ENCODE peak calls at places on chromosomes 1 and 21, in four cellular contexts. X is A549; H is ovary; L is CD8-positive, alpha-beta memory T cell. D is an unnamed sample.
A peak's percentile ranks its signal among the peaks of the same experiment; 100 is the strongest.

GRCh38 chr1:12244078-12244477 is 14.2 kb downstream of the VPS13D start:
- DNase-seq in L (no peak), H (no peak), X (peak; percentile 26), D (no peak)

GRCh38 chr21:34574984-34575529 is 39.9 kb downstream of the RCAN1 start:
- DNase-seq in H (no peak), X (no peak), L (no peak), D (no peak)

GRCh38 chr21:46153259-46154154 is 1.9 kb downstream of the FTCD start:
- DNase-seq in H (peak; percentile 72), L (peak; percentile 32), X (peak; percentile 43), D (peak; percentile 68)

GRCh38 chr1:175015243-175015642 is 8.0 kb downstream of the MRPS14 start:
- DNase-seq in H (no peak), X (no peak), L (no peak), D (no peak)

GRCh38 chr21:45109831-45110492 is 35.6 kb downstream of the ADARB1 start:
- DNase-seq in L (peak; percentile 43), X (no peak), H (no peak), D (no peak)

GRCh38 chr1:232306269-232306911 is 323.5 kb downstream of the SIPA1L2 start:
- DNase-seq in L (no peak), X (no peak), H (peak; percentile 22), D (no peak)

GRCh38 chr21:37082856-37083611 is 10.0 kb downstream of the TTC3 start:
- DNase-seq in X (no peak), L (no peak), H (no peak), D (no peak)

GRCh38 chr1:64917328-64917861 is 49.0 kb downstream of the JAK1 start:
- DNase-seq in H (peak; percentile 65), L (no peak), X (peak; percentile 73), D (peak; percentile 28)

GRCh38 chr1:7783178-7783711 is 846 bp upstream of the PER3 start:
- DNase-seq in X (peak; percentile 52), L (no peak), H (peak; percentile 73), D (no peak)

GRCh38 chr1:9240914-9241820 is 6.6 kb downstream of the H6PD start:
- DNase-seq in H (no peak), X (no peak), L (no peak), D (no peak)

GRCh38 chr1:34115233-34115632 is 49.8 kb downstream of the CSMD2 start:
- DNase-seq in X (no peak), H (no peak), L (no peak), D (no peak)

GRCh38 chr1:166485620-166486019 is 318.8 kb upstream of the FAM78B start:
- DNase-seq in H (no peak), L (no peak), X (no peak), D (no peak)

GRCh38 chr1:200916152-200916551 is 21.5 kb downstream of the INAVA start:
- DNase-seq in L (no peak), X (no peak), H (no peak), D (no peak)

GRCh38 chr1:41764608-41765007 is 154.1 kb downstream of the HIVEP3 start:
- DNase-seq in L (no peak), H (no peak), X (no peak), D (no peak)

DNA sequence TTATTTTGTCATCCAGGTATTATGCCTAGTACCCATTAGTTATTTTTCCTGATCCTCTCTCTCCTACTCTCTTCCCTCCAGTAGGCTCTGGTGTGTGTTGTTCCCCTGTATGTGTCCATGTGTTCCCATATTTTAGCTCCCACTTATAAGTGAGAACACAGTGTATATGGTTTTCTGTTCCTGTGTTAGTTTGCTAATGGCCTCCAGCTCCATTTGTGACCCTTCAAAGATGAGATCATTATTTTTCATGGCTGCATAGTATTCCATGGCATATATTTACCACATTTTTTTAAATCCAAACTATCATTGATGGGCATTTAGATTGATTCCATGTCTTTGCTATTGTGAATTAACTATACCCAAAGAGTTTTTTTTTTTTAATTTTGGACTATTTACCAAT is 1675.7 kb upstream of the B3GALT2 start:
- DNase-seq in H (no peak), L (no peak), X (no peak), D (no peak)
- H3K9me3 ChIP-seq in H (no peaks in the 10 kb centered on the region), L (no peaks in the 10 kb centered on the region), X (no peaks in the 10 kb centered on the region), D (no peaks in the 10 kb centered on the region)

DNA sequence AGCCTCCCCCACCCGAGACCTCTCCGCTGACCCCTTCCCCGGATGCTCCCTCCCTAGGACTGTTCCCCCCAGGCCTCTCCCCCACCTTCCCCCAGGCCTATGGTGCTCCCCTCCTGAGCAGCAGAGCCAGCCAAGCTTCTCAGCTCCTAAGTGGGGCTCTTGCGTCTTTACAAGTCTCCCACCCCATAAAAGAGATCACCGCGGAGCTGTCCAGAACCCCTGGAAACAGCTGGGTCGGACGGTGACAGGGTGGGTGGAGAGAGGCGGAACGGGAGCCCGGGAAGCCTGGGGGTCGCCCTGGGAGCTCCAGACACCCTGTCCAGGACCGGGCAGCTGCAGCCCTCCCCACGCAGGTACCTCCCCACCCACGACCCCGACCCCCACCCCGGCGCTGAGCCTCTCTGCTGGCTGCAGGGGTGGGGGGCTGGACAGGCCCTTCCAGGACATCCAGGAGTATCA is 61.2 kb downstream of the WNT9A start:
- DNase-seq in L (no peak), X (no peak), H (no peak), D (peak; percentile 57)
- H3K4me3 ChIP-seq in L (peak overlapping the region; percentile 32), X (no peak overlapping the region), H (peak overlapping the region; percentile 34), D (peak overlapping the region; percentile 60)

GRCh38 chr21:10464975-10465374 is 56.4 kb upstream of the TPTE start:
- DNase-seq in H (no peak), L (no peak), X (no peak), D (no peak)
- H3K9me3 ChIP-seq in H (no peaks in the 10 kb centered on the region), L (no peaks in the 10 kb centered on the region), X (peaks cover 2% of the 10 kb centered on the region), D (no peaks in the 10 kb centered on the region)

GRCh38 chr1:45551684-45552083 is 1.1 kb downstream of the AKR1A1 start:
- DNase-seq in X (no peak), H (no peak), L (no peak), D (no peak)

GRCh38 chr1:45550401-45551305 is at the start of gene AKR1A1:
- DNase-seq in H (peak; percentile 84), L (peak; percentile 88), X (peak; percentile 71), D (peak; percentile 93)

GRCh38 chr1:45554198-45554597 is 3.6 kb downstream of the AKR1A1 start:
- DNase-seq in H (no peak), X (no peak), L (no peak), D (no peak)

GRCh38 chr1:45557422-45557944 is 6.9 kb downstream of the AKR1A1 start:
- DNase-seq in H (no peak), L (no peak), X (no peak), D (no peak)

DNA sequence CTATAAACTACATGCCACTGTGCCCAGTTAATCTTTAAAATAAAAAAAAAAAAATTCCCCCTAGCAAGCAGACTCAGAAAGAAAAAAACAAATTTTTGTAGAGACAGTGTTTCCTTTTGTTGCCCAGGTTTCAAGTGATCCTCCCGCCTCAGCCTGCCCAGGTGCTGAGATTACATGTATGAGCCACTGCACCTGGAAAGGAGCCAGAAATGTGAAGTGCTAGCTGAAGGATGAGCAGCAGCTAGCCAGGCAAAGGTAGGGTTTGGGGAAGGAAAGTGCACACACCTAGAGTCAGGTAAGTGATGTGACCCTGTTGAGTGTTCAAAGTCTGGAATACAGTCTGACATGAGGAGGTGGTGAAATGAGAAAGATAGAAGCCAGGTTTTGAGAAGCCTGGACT is 1.7 kb downstream of the AKR1A1 start:
- DNase-seq in X (no peak), L (no peak), H (no peak), D (no peak)
- H3K4me3 ChIP-seq in X (peak overlapping the region; percentile 72), L (no peak overlapping the region), H (no peak overlapping the region), D (no peak overlapping the region)

GRCh38 chr1:5884110-5884509 is 108.1 kb downstream of the NPHP4 start:
- DNase-seq in L (no peak), X (no peak), H (no peak), D (no peak)

GRCh38 chr1:5880630-5881405 is 111.4 kb downstream of the NPHP4 start:
- DNase-seq in X (no peak), H (no peak), L (no peak), D (no peak)

GRCh38 chr1:5883129-5884048 is 108.8 kb downstream of the NPHP4 start:
- DNase-seq in H (no peak), L (no peak), X (no peak), D (no peak)

GRCh38 chr1:5881526-5882222 is 110.6 kb downstream of the NPHP4 start:
- DNase-seq in L (no peak), H (no peak), X (no peak), D (no peak)

DNA sequence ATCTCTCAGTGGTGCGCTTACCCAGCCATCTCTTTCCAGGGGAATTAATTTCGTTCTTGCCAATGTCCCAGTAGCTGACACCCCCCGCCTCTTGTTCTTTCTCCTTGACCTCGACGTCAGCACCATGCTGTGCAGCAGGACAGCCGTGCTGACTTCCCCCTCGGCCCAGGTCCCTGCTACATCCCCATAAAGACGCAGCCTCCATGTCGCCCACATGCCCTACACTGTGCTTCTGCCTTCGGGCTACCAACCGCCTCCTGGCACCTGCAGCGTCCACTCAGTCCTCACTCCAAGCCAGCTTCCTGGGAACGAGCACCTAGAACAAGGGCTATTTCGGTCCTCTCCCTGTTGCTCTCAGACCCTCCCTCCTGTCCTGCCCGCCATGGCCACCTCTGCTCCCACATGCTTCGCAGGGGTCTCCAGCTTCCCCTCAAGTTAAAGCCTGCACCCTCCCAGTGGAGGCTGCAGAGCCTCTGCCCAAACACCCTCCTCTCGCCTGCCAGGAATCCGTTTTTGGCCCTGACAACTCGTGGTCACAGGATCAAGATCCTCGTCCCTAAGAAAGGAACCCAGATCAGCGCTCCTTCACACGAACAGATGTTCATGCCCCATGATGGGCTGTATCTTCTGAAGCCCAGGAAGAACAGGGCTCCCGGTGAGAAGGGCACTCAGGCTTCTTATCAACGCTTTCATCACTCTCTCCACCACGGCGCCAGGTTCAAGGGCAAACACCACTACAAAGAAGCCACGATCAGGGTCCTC is 109.7 kb downstream of the NPHP4 start:
- DNase-seq in H (no peak), X (no peak), L (no peak), D (no peak)
- H3K9me3 ChIP-seq in H (no peaks in the 10 kb centered on the region), X (no peaks in the 10 kb centered on the region), L (no peaks in the 10 kb centered on the region), D (no peaks in the 10 kb centered on the region)

GRCh38 chr1:205441318-205441633 is 14.6 kb downstream of the BLACAT1 start:
- DNase-seq in H (no peak), L (no peak), X (no peak), D (no peak)
- H3K4me3 ChIP-seq in H (no peak overlapping the region), L (peak overlapping the region; percentile 78), X (no peak overlapping the region), D (no peak overlapping the region)

GRCh38 chr1:2871246-2871815 is 69.8 kb upstream of the TTC34 start:
- DNase-seq in L (no peak), H (no peak), X (no peak), D (no peak)
- H3K9me3 ChIP-seq in L (peaks cover 5% of the 10 kb centered on the region), H (no peaks in the 10 kb centered on the region), X (peaks cover 7% of the 10 kb centered on the region), D (peaks cover 12% of the 10 kb centered on the region)